ENCODE peak calls at places on chromosome 20, in seven cellular contexts. O, P, N, K, E, V and Z are unnamed samples.

GRCh38 chr20:444117-444516 is 18.2 kb downstream of the TBC1D20 start:
- DNase-seq in K (no peak), N (no peak), E (no peak), P (no peak), V (no peak), O (no peak), Z (no peak)

GRCh38 chr20:5168582-5169396 is 42.0 kb downstream of the CDS2 start:
- DNase-seq in E (no peak), K (peak), N (peak), P (no peak), V (no peak), O (no peak), Z (peak)

GRCh38 chr20:11891081-11891826 is 26.4 kb upstream of the BTBD3 start:
- DNase-seq in E (peak), V (no peak), N (peak), P (no peak), O (peak), K (peak), Z (peak)

GRCh38 chr20:64109831-64110391 is 2.5 kb upstream of the NPBWR2 start:
- DNase-seq in E (no peak), V (no peak), P (no peak), N (no peak), K (peak), O (no peak), Z (no peak)

GRCh38 chr20:10434832-10435812 is at the start of gene SLX4IP:
- DNase-seq in N (peak), E (peak), O (peak), K (peak), V (peak), P (peak), Z (peak)

GRCh38 chr20:59683181-59683580 is 78.8 kb downstream of the PHACTR3 start:
- DNase-seq in O (no peak), K (no peak), V (no peak), N (no peak), P (no peak), E (no peak), Z (no peak)

GRCh38 chr20:2799688-2800589 is 488 bp downstream of the CPXM1 start:
- DNase-seq in P (no peak), O (no peak), K (no peak), V (no peak), E (no peak), N (peak), Z (no peak)

GRCh38 chr20:33896509-33896908 is 85.4 kb downstream of the CHMP4B start:
- DNase-seq in P (no peak), E (no peak), N (peak), O (no peak), V (no peak), K (no peak), Z (peak)

GRCh38 chr20:1163105-1163504 is 21.7 kb downstream of the TMEM74B start:
- DNase-seq in O (no peak), K (no peak), P (no peak), N (no peak), E (no peak), V (no peak), Z (no peak)

GRCh38 chr20:36575066-36575743 is 1.8 kb downstream of the TGIF2 start:
- DNase-seq in V (no peak), N (peak), O (peak), E (peak), K (peak), P (no peak), Z (peak)

GRCh38 chr20:36572701-36573102 is 695 bp upstream of the TGIF2 start:
- DNase-seq in V (no peak), N (peak), K (peak), O (no peak), P (no peak), E (peak), Z (peak)

GRCh38 chr20:36573103-36573797 is at the start of gene TGIF2:
- DNase-seq in P (peak), E (peak), O (peak), K (peak), V (peak), N (peak), Z (peak)

GRCh38 chr20:36573798-36574277 is 441 bp downstream of the TGIF2 start:
- DNase-seq in P (no peak), O (no peak), V (no peak), N (no peak), K (peak), E (peak), Z (peak)

GRCh38 chr20:36574278-36575065 is 1.1 kb downstream of the TGIF2 start:
- DNase-seq in E (peak), N (peak), V (no peak), O (peak), P (no peak), K (peak), Z (peak)
- TF ChIP-seq POLR2A in E (no peak), N (peak), V (no peak), O (no peak), P (no peak), K (no peak), Z (peak)

GRCh38 chr20:19885981-19886665 is 128.1 kb downstream of the RIN2 start:
- DNase-seq in V (peak), E (no peak), N (peak), K (peak), O (peak), P (no peak), Z (peak)
- TF ChIP-seq POLR2A in V (no peak), E (no peak), N (no peak), K (no peak), O (peak), P (no peak), Z (no peak)

GRCh38 chr20:57374343-57374930 is 16.8 kb upstream of the RBM38 start:
- DNase-seq in P (no peak), O (no peak), E (no peak), V (no peak), K (no peak), N (no peak), Z (no peak)

GRCh38 chr20:57377350-57377749 is 13.8 kb upstream of the RBM38 start:
- DNase-seq in O (no peak), E (no peak), P (no peak), K (no peak), V (no peak), N (no peak), Z (no peak)

GRCh38 chr20:57375652-57376230 is 15.5 kb upstream of the RBM38 start:
- DNase-seq in N (no peak), O (no peak), V (no peak), E (no peak), K (no peak), P (no peak), Z (no peak)

GRCh38 chr20:57372581-57373350 is 18.4 kb upstream of the RBM38 start:
- DNase-seq in V (no peak), K (no peak), P (no peak), N (no peak), O (no peak), E (no peak), Z (no peak)

DNA sequence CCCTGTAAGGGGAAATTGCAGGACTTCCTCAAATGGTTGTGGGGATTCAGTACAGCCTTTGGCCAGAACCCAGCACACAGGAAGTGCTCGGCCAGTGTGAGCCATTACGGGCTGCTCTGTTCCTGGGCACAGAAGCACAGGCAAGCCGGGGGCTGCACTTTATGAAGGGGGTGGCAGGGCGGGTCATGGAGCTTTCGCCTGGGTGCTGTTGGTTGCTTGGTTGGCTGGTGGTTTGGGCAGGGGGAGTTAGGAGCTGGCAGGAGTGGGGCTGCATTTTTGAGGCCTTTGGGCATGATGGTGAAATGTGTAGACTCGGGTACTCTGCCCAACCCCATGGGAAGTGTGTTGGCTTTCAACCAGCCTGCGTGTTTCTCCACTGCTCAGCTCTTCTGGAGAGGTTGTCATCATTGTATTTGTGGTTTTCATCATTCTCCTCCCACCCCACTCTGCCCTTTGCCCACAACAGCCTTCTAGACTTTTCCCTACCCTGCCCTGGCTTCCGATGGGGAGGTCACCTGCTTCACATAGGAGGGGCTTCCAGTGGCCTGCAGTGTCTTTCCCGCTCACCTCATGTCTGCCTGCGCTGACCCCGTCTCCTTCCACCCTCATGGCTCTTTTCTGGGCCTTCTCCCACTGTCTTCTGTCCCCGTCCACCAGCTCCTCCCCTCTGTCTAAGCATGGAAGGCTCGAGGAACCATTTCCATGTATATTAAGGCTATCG is 16.1 kb upstream of the RBM38 start:
- DNase-seq in P (no peak), N (no peak), V (no peak), O (no peak), K (peak), E (no peak), Z (no peak)
- TF ChIP-seq POLR2A in P (no peak), N (no peak), V (no peak), O (no peak), K (no peak), E (no peak), Z (no peak)

DNA sequence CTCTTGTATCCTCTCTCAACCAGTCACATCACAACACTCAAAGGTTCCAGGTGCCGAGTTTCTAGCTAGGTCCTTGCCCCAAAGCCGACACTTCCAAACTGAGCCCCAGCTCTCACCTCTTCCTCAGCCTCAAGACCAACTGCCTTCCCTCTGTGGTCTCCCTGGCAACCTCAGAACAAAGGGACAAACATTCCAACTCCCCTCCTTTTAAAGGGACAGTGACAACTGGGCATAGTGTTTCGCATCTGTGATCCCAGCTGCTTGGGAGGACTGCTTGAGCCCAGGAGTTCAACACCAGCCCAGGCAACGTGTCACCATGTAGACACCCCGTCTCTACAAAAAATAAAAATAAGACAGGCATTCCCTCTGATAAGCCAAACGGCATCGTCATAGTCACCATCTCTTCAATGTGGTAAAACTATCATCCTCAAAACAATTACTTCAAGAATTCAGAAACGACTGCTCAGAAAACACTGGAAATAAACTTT is 11.3 kb downstream of the DIDO1 start:
- DNase-seq in E (peak), O (peak), K (no peak), P (no peak), N (peak), V (no peak), Z (peak)
- TF ChIP-seq POLR2A in E (no peak), O (no peak), K (no peak), P (no peak), N (no peak), V (no peak), Z (no peak)

GRCh38 chr20:57566399-57566798 is 5.5 kb downstream of the PCK1 start:
- DNase-seq in E (no peak), O (no peak), N (no peak), K (no peak), P (no peak), V (no peak), Z (no peak)

GRCh38 chr20:57568088-57568896 is 7.4 kb downstream of the PCK1 start:
- DNase-seq in V (no peak), E (no peak), P (no peak), K (no peak), N (no peak), O (no peak), Z (peak)

GRCh38 chr20:57567471-57568079 is 6.7 kb downstream of the PCK1 start:
- DNase-seq in O (no peak), E (no peak), V (no peak), P (no peak), K (no peak), N (no peak), Z (no peak)

GRCh38 chr20:57564951-57565642 is 4.2 kb downstream of the PCK1 start:
- DNase-seq in E (no peak), O (no peak), P (no peak), N (no peak), V (no peak), K (no peak), Z (no peak)

GRCh38 chr20:57566803-57567459 is 6.0 kb downstream of the PCK1 start:
- DNase-seq in P (no peak), V (no peak), O (no peak), E (no peak), N (no peak), K (no peak), Z (no peak)
- TF ChIP-seq POLR2A in P (no peak), V (no peak), O (no peak), E (no peak), N (no peak), K (no peak), Z (no peak)

GRCh38 chr20:25407311-25408169 is at the start of gene GINS1:
- DNase-seq in E (peak), N (peak), O (peak), V (peak), P (peak), K (peak), Z (peak)
- TF ChIP-seq POLR2A in E (peak), N (peak), O (peak), V (no peak), P (peak), K (no peak), Z (no peak)

GRCh38 chr20:38805502-38805957 is at the start of gene PPP1R16B:
- DNase-seq in N (no peak), E (peak), P (no peak), V (no peak), K (peak), O (peak), Z (peak)
- TF ChIP-seq POLR2A in N (no peak), E (no peak), P (no peak), V (no peak), K (peak), O (no peak), Z (no peak)

DNA sequence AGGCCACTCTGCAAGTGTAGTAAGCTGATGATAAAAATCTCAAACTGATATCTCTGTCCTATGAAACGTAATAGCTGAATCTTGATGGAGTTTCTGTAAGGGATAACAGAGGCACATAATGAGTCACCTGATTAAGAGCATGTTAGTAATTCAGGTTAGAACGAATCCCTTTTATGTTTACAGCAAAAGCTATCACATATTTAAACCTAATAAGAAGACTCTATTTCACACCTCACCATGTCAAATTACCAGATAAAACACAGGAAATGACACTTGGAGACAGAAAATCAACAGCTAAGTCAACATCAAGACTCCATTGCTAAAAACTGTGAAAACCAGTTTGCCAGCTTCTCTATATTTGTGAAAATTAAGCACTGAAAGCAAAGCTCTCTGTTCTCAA is 11.8 kb downstream of the CST7 start:
- DNase-seq in K (no peak), O (no peak), V (no peak), E (no peak), P (no peak), N (no peak), Z (no peak)
- TF ChIP-seq POLR2A in K (no peak), O (no peak), V (no peak), E (no peak), P (no peak), N (no peak), Z (no peak)

GRCh38 chr20:25237610-25238318 is 10.1 kb upstream of the PYGB start:
- DNase-seq in O (peak), E (peak), N (peak), K (peak), P (peak), V (peak), Z (no peak)
- TF ChIP-seq POLR2A in O (no peak), E (peak), N (peak), K (no peak), P (no peak), V (no peak), Z (no peak)